ENCODE peak calls at places on chromosomes 6 and 20, in seven cellular contexts. One of them, this sample, is unnamed.

GRCh38 chr20:38864662-38865061 is 59.2 kb downstream of the PPP1R16B start:
- DNase-seq in HL-60: no peak
- DNase-seq in mammary epithelial cell: no peak
- DNase-seq in right atrium auricular region: no peak
- DNase-seq in sigmoid colon: no peak
- DNase-seq in PC-3: no peak
- DNase-seq in brain microvascular endothelial cell: no peak
- DNase-seq in this sample: no peak

GRCh38 chr6:34200340-34200971 is 36.2 kb upstream of the HMGA1 start:
- DNase-seq in HL-60: no peak
- DNase-seq in mammary epithelial cell: no peak
- DNase-seq in right atrium auricular region: no peak
- DNase-seq in sigmoid colon: no peak
- DNase-seq in PC-3: peak
- DNase-seq in brain microvascular endothelial cell: no peak
- DNase-seq in this sample: no peak

GRCh38 chr20:36128463-36129176 is 25.9 kb upstream of the EPB41L1 start:
- DNase-seq in HL-60: no peak
- DNase-seq in mammary epithelial cell: peak
- DNase-seq in right atrium auricular region: no peak
- DNase-seq in sigmoid colon: no peak
- DNase-seq in PC-3: peak
- DNase-seq in brain microvascular endothelial cell: peak
- DNase-seq in this sample: peak

GRCh38 chr6:154719854-154720253 is 13.4 kb upstream of the SCAF8 start:
- DNase-seq in HL-60: no peak
- DNase-seq in mammary epithelial cell: no peak
- DNase-seq in right atrium auricular region: no peak
- DNase-seq in sigmoid colon: no peak
- DNase-seq in PC-3: no peak
- DNase-seq in brain microvascular endothelial cell: no peak
- DNase-seq in this sample: no peak

GRCh38 chr6:37103169-37104039 is 66.5 kb upstream of the PIM1 start:
- DNase-seq in HL-60: no peak
- DNase-seq in mammary epithelial cell: peak
- DNase-seq in right atrium auricular region: peak
- DNase-seq in sigmoid colon: peak
- DNase-seq in PC-3: peak
- DNase-seq in brain microvascular endothelial cell: no peak
- DNase-seq in this sample: peak

GRCh38 chr20:1357921-1358671 is 29.2 kb upstream of the SDCBP2 start:
- DNase-seq in HL-60: no peak
- DNase-seq in mammary epithelial cell: no peak
- DNase-seq in right atrium auricular region: no peak
- DNase-seq in sigmoid colon: no peak
- DNase-seq in PC-3: peak
- DNase-seq in brain microvascular endothelial cell: peak
- DNase-seq in this sample: no peak

GRCh38 chr6:151862461-151862860 is 55.0 kb downstream of the ESR1 start:
- DNase-seq in HL-60: no peak
- DNase-seq in mammary epithelial cell: no peak
- DNase-seq in right atrium auricular region: no peak
- DNase-seq in sigmoid colon: no peak
- DNase-seq in PC-3: no peak
- DNase-seq in brain microvascular endothelial cell: no peak
- DNase-seq in this sample: no peak

GRCh38 chr20:58173930-58174707 is 54.3 kb downstream of the ANKRD60 start:
- DNase-seq in HL-60: no peak
- DNase-seq in mammary epithelial cell: no peak
- DNase-seq in right atrium auricular region: no peak
- DNase-seq in sigmoid colon: no peak
- DNase-seq in PC-3: no peak
- DNase-seq in brain microvascular endothelial cell: no peak
- DNase-seq in this sample: no peak

GRCh38 chr6:112231609-112232060 is 22.7 kb downstream of the LAMA4 start:
- DNase-seq in HL-60: no peak
- DNase-seq in mammary epithelial cell: peak
- DNase-seq in right atrium auricular region: no peak
- DNase-seq in sigmoid colon: no peak
- DNase-seq in PC-3: peak
- DNase-seq in brain microvascular endothelial cell: no peak
- DNase-seq in this sample: peak

GRCh38 chr20:24952376-24953203 is 3.5 kb downstream of the CST7 start:
- DNase-seq in HL-60: no peak
- DNase-seq in mammary epithelial cell: no peak
- DNase-seq in right atrium auricular region: no peak
- DNase-seq in sigmoid colon: peak
- DNase-seq in PC-3: no peak
- DNase-seq in brain microvascular endothelial cell: no peak
- DNase-seq in this sample: no peak

GRCh38 chr6:165713845-165714466 is 50.9 kb upstream of the PDE10A start:
- DNase-seq in HL-60: no peak
- DNase-seq in mammary epithelial cell: no peak
- DNase-seq in right atrium auricular region: no peak
- DNase-seq in sigmoid colon: no peak
- DNase-seq in PC-3: no peak
- DNase-seq in brain microvascular endothelial cell: no peak
- DNase-seq in this sample: no peak

GRCh38 chr20:41482647-41483552 is 116.3 kb upstream of the EMILIN3 start:
- DNase-seq in HL-60: no peak
- DNase-seq in mammary epithelial cell: peak
- DNase-seq in right atrium auricular region: no peak
- DNase-seq in sigmoid colon: no peak
- DNase-seq in PC-3: peak
- DNase-seq in brain microvascular endothelial cell: peak
- DNase-seq in this sample: peak

GRCh38 chr6:18343741-18344140 is 43.4 kb upstream of the RNF144B start:
- DNase-seq in HL-60: no peak
- DNase-seq in mammary epithelial cell: peak
- DNase-seq in right atrium auricular region: no peak
- DNase-seq in sigmoid colon: no peak
- DNase-seq in PC-3: peak
- DNase-seq in brain microvascular endothelial cell: peak
- DNase-seq in this sample: peak

DNA sequence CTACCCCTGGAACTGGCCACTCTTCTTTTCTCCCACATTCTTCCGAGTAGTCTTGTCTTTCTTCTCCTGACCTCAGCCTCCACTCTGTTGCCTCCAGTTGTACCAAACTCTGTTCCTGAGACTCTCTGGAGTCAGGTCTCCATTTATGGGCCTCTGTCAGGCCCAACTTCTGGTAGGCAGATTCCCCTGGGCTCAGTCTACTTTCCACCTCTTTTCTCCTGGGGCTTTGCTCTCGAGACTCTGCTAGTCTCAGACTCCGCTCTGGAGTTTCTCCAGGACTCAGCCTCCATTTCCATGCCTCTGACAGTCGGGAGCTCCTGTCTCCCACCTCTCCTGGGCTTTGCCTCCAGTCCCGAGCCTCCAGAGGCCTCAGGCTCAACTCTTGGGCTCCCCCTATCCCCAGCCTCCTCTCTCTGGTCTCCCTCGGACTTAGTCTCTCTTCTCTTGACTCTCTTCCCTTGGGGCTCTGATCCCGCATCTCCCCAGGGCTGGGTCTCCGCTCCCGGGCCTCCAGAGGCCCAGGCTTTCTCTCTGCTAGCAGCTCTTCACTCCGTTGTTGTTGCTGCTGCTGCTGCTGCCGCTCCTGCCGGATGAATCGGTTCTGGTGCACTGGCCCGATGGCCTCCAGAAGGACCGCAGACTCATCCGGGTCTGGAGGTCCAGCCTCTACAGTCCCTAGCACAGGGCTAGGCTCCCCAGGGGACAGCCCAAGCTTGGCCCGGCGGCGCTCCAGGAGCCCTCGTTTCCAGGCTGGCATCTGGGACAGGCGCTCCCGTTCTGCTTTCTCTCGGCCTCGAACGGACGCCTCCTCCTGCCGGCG is 1.1 kb downstream of the PPP1R18 start:
- DNase-seq in HL-60: peak
- DNase-seq in mammary epithelial cell: peak
- DNase-seq in right atrium auricular region: no peak
- DNase-seq in sigmoid colon: peak
- DNase-seq in PC-3: no peak
- DNase-seq in brain microvascular endothelial cell: no peak
- DNase-seq in this sample: no peak
- TF ChIP-seq CTCF in HL-60: peak
- TF ChIP-seq CTCF in mammary epithelial cell: no peak
- TF ChIP-seq CTCF in right atrium auricular region: no peak
- TF ChIP-seq CTCF in sigmoid colon: no peak
- TF ChIP-seq CTCF in PC-3: peak
- TF ChIP-seq CTCF in brain microvascular endothelial cell: peak
- TF ChIP-seq CTCF in this sample: peak

GRCh38 chr6:85469276-85470022 is 19.6 kb downstream of the NT5E start:
- DNase-seq in HL-60: no peak
- DNase-seq in mammary epithelial cell: no peak
- DNase-seq in right atrium auricular region: no peak
- DNase-seq in sigmoid colon: no peak
- DNase-seq in PC-3: no peak
- DNase-seq in brain microvascular endothelial cell: no peak
- DNase-seq in this sample: no peak

GRCh38 chr6:85470023-85470410 is 20.1 kb downstream of the NT5E start:
- DNase-seq in HL-60: peak
- DNase-seq in mammary epithelial cell: no peak
- DNase-seq in right atrium auricular region: no peak
- DNase-seq in sigmoid colon: no peak
- DNase-seq in PC-3: no peak
- DNase-seq in brain microvascular endothelial cell: peak
- DNase-seq in this sample: no peak

GRCh38 chr6:85473748-85474147 is 23.9 kb downstream of the NT5E start:
- DNase-seq in HL-60: no peak
- DNase-seq in mammary epithelial cell: peak
- DNase-seq in right atrium auricular region: no peak
- DNase-seq in sigmoid colon: no peak
- DNase-seq in PC-3: no peak
- DNase-seq in brain microvascular endothelial cell: no peak
- DNase-seq in this sample: no peak

GRCh38 chr6:85476532-85476931 is 26.6 kb downstream of the NT5E start:
- DNase-seq in HL-60: no peak
- DNase-seq in mammary epithelial cell: no peak
- DNase-seq in right atrium auricular region: no peak
- DNase-seq in sigmoid colon: no peak
- DNase-seq in PC-3: no peak
- DNase-seq in brain microvascular endothelial cell: no peak
- DNase-seq in this sample: no peak

DNA sequence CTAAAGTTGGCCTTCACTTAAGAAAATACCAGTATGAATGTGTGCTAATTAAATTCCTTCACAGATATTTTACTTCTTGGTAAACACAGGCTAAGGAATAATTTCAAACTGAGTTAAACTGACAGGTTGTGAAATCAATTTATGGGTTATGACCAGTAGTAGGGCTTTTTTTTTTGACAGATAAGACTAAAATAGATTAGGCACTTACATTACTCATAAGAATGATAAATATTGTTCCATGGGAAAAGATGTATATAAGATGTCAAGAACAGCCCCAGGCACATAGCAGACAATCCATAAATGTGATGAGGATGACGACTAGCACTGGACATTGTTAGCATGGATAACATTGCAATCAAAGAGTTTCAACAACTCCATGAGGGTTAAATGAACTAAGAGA is 22.9 kb downstream of the NT5E start:
- DNase-seq in HL-60: no peak
- DNase-seq in mammary epithelial cell: no peak
- DNase-seq in right atrium auricular region: no peak
- DNase-seq in sigmoid colon: no peak
- DNase-seq in PC-3: peak
- DNase-seq in brain microvascular endothelial cell: peak
- DNase-seq in this sample: peak
- H3K4me3 ChIP-seq in HL-60: no peak
- H3K4me3 ChIP-seq in mammary epithelial cell: no peak
- H3K4me3 ChIP-seq in right atrium auricular region: no peak
- H3K4me3 ChIP-seq in sigmoid colon: no peak
- H3K4me3 ChIP-seq in PC-3: no peak
- H3K4me3 ChIP-seq in brain microvascular endothelial cell: no peak
- H3K4me3 ChIP-seq in this sample: no peak

GRCh38 chr20:31879143-31879987 is 8.9 kb downstream of the TTLL9 start:
- DNase-seq in HL-60: peak
- DNase-seq in mammary epithelial cell: peak
- DNase-seq in right atrium auricular region: peak
- DNase-seq in sigmoid colon: peak
- DNase-seq in PC-3: peak
- DNase-seq in brain microvascular endothelial cell: peak
- DNase-seq in this sample: peak

GRCh38 chr20:31883829-31884228 is 13.4 kb downstream of the TTLL9 start:
- DNase-seq in HL-60: no peak
- DNase-seq in mammary epithelial cell: no peak
- DNase-seq in right atrium auricular region: no peak
- DNase-seq in sigmoid colon: no peak
- DNase-seq in PC-3: no peak
- DNase-seq in brain microvascular endothelial cell: no peak
- DNase-seq in this sample: no peak

GRCh38 chr20:31877684-31878083 is 7.2 kb downstream of the TTLL9 start:
- DNase-seq in HL-60: no peak
- DNase-seq in mammary epithelial cell: no peak
- DNase-seq in right atrium auricular region: no peak
- DNase-seq in sigmoid colon: no peak
- DNase-seq in PC-3: no peak
- DNase-seq in brain microvascular endothelial cell: no peak
- DNase-seq in this sample: no peak

GRCh38 chr20:31881945-31882344 is 11.5 kb downstream of the TTLL9 start:
- DNase-seq in HL-60: no peak
- DNase-seq in mammary epithelial cell: no peak
- DNase-seq in right atrium auricular region: no peak
- DNase-seq in sigmoid colon: no peak
- DNase-seq in PC-3: no peak
- DNase-seq in brain microvascular endothelial cell: no peak
- DNase-seq in this sample: no peak
- TF ChIP-seq CTCF in HL-60: no peak
- TF ChIP-seq CTCF in mammary epithelial cell: no peak
- TF ChIP-seq CTCF in right atrium auricular region: no peak
- TF ChIP-seq CTCF in sigmoid colon: no peak
- TF ChIP-seq CTCF in PC-3: no peak
- TF ChIP-seq CTCF in brain microvascular endothelial cell: no peak
- TF ChIP-seq CTCF in this sample: no peak

DNA sequence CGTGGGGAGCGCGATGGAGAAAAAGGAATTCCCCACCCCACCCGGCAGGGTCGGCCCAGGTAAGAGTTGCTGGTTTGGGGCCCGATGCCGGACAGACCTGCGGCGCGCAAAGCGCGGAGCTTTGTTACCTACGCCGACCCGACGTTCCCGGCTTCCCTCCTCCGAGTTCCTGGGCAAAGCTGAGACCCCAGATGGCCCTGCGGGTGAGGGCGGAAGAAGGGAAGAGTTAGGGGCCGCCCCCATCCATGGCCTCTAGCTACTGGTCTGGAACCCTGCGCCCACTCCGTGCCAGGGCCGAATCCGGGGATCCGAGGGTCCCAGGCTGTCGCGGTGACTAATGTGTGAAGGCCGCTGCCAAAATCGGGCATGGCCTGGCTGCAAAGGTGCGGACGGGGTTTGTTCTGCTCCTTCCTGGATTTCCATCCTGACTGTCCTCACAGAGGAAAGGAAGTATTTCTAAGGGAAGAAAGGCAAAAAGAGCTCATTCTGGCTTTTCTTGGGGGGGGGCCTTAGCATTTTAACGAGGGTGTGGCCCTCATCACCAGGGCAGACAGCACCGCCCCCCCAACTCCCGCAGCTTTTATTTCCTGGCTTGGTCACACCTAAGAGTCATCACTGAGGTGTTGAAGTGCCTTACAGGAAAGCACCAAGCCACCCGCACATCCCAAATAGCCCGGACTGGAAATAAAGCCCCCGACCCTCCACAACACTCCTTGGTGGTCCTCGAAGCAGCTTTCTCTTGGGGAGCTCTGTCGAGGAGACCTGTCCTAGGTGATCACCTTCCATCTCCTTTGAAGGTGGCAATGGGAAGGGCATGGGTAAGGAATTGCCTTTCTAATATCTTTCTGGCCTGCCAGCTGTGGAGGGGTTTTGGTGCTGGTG is 1.1 kb downstream of the PTK7 start:
- DNase-seq in HL-60: no peak
- DNase-seq in mammary epithelial cell: peak
- DNase-seq in right atrium auricular region: no peak
- DNase-seq in sigmoid colon: no peak
- DNase-seq in PC-3: peak
- DNase-seq in brain microvascular endothelial cell: peak
- DNase-seq in this sample: peak
- H3K4me3 ChIP-seq in HL-60: peak
- H3K4me3 ChIP-seq in mammary epithelial cell: peak
- H3K4me3 ChIP-seq in right atrium auricular region: peak
- H3K4me3 ChIP-seq in sigmoid colon: peak
- H3K4me3 ChIP-seq in PC-3: peak
- H3K4me3 ChIP-seq in brain microvascular endothelial cell: peak
- H3K4me3 ChIP-seq in this sample: peak